ENCODE peak calls at places on chromosomes 6 and 20, in nine cellular contexts. W, A, J, Y, C, H, V, P and N are unnamed samples.

GRCh38 chr20:23629017-23629541 is 8.7 kb downstream of the CST3 start:
- DNase-seq in Y (peak; percentile 75), V (peak; percentile 87), H (peak; percentile 89), A (no peak), P (peak; percentile 90), J (peak; percentile 92), C (peak; percentile 94), W (no peak), N (no peak)

GRCh38 chr6:127173541-127173940 is 55.1 kb downstream of the RSPO3 start:
- DNase-seq in V (peak; percentile 60), P (no peak), J (no peak), C (no peak), W (no peak), H (no peak), Y (no peak), A (no peak), N (no peak)

GRCh38 chr20:62745959-62746288 is 37.3 kb downstream of the NTSR1 start:
- DNase-seq in A (no peak), Y (no peak), H (no peak), C (no peak), V (no peak), P (no peak), J (no peak), W (no peak), N (no peak)

GRCh38 chr20:30922129-30922528 is 335.3 kb upstream of the DEFB115 start:
- DNase-seq in Y (no peak), P (no peak), A (no peak), W (no peak), V (no peak), H (no peak), J (no peak), C (no peak), N (no peak)

GRCh38 chr6:158232445-158233213 is 64.5 kb downstream of the GTF2H5 start:
- DNase-seq in W (peak; percentile 51), A (peak; percentile 60), H (peak; percentile 59), P (peak; percentile 77), J (peak; percentile 75), C (peak; percentile 51), V (peak; percentile 84), Y (peak; percentile 78), N (no peak)

GRCh38 chr6:71420693-71421328 is 132.2 kb downstream of the OGFRL1 start:
- DNase-seq in P (peak; percentile 97), Y (peak; percentile 83), C (peak; percentile 92), V (peak; percentile 97), J (peak; percentile 95), W (peak; percentile 96), A (no peak), H (peak; percentile 97), N (no peak)

GRCh38 chr20:48538856-48539255 is 288.9 kb downstream of the PREX1 start:
- DNase-seq in W (no peak), Y (no peak), H (no peak), J (peak; percentile 2), A (no peak), V (no peak), C (peak; percentile 81), P (no peak), N (no peak)

GRCh38 chr6:17218023-17218748 is 63.0 kb upstream of the RBM24 start:
- DNase-seq in P (no peak), W (no peak), C (no peak), Y (no peak), J (no peak), H (no peak), A (no peak), V (no peak), N (no peak)

GRCh38 chr6:13302751-13303667 is 25.3 kb downstream of the TBC1D7 start:
- DNase-seq in P (peak; percentile 99), W (peak; percentile 78), H (peak; percentile 90), V (peak; percentile 97), A (no peak), J (peak; percentile 95), Y (peak; percentile 82), C (peak; percentile 95), N (no peak)

GRCh38 chr20:36368400-36368799 is 62.3 kb downstream of the DLGAP4 start:
- DNase-seq in H (no peak), P (no peak), A (no peak), C (no peak), Y (no peak), V (no peak), J (no peak), W (no peak), N (no peak)

GRCh38 chr20:8210749-8211148 is 78.7 kb downstream of the PLCB1 start:
- DNase-seq in A (no peak), C (no peak), V (no peak), H (no peak), J (no peak), P (no peak), W (no peak), Y (no peak), N (no peak)

GRCh38 chr6:332671-333070 is 40.4 kb downstream of the DUSP22 start:
- DNase-seq in A (no peak), C (no peak), V (peak; percentile 63), J (peak; percentile 66), Y (no peak), H (peak; percentile 71), W (no peak), P (peak; percentile 71), N (no peak)

GRCh38 chr20:46040902-46041535 is 12.0 kb downstream of the SLC12A5 start:
- DNase-seq in C (peak; percentile 67), J (peak; percentile 41), P (peak; percentile 41), V (peak; percentile 66), A (peak; percentile 75), W (no peak), H (peak; percentile 39), Y (peak; percentile 49), N (peak; percentile 34)

GRCh38 chr6:136415351-136416005 is 125.8 kb upstream of the BCLAF1 start:
- DNase-seq in J (no peak), C (no peak), A (no peak), P (peak; percentile 11), V (peak; percentile 55), W (peak; percentile 39), Y (no peak), H (no peak), N (no peak)

GRCh38 chr20:50992336-50992732 is 30.6 kb downstream of the KCNG1 start:
- DNase-seq in C (no peak), J (no peak), H (no peak), P (no peak), W (no peak), Y (no peak), V (no peak), A (no peak), N (no peak)
- H3K4me3 ChIP-seq in C (no peak overlapping the region), J (no peak overlapping the region), H (no peak overlapping the region), P (no peak overlapping the region), W (no peak overlapping the region), Y (no peak overlapping the region), V (no peak overlapping the region), A (no peak overlapping the region), N (no peak overlapping the region)

DNA sequence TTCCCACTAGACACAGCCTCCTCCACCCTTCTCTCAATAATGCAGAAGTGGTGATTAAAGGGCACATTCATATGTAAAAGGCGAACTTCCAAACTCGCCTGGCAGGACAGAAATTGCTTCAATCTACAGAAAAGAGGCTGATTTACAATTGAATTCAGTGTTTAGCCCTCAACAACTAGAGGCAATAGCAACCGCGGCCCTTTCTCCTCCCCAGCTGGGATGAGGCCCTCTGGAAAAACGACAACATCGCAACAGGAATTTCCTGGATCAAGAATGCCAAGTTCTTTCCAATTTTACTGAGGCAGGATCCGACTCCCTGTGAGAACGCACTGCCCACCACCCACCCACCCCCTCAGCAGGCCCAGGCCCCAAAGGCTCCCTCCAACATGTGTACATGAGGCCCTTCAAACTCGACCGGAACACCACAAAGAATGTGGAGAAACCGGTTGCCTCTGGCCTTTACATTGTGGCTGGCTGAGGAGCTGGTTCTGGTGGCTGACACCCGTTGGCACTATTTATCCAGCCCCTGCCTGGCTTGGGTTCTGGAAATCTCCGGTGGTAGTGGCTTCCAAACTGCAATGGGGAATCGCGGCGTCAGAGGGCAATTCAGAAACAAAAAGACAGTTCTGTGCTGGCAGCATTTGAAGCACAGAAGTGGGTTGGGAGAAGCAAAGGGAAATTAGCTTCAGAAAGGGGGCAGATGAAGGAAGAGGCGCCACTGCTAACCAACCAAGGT is 36.8 kb downstream of the ZMYND8 start:
- DNase-seq in V (peak; percentile 74), H (peak; percentile 85), W (peak; percentile 88), A (no peak), J (peak; percentile 86), C (peak; percentile 96), P (peak; percentile 96), Y (peak; percentile 67), N (no peak)
- H3K4me3 ChIP-seq in V (no peak overlapping the region), H (no peak overlapping the region), W (no peak overlapping the region), A (no peak overlapping the region), J (peak overlapping the region; percentile 25), C (peak overlapping the region; percentile 19), P (no peak overlapping the region), Y (no peak overlapping the region), N (no peak overlapping the region)

GRCh38 chr6:26330835-26331808 is 33.9 kb upstream of the BTN3A2 start:
- DNase-seq in V (peak; percentile 73), Y (no peak), C (peak; percentile 88), H (peak; percentile 52), P (peak; percentile 21), A (no peak), W (no peak), J (peak; percentile 37), N (peak; percentile 67)

GRCh38 chr6:26327450-26328264 is 37.3 kb upstream of the BTN3A2 start:
- DNase-seq in A (peak; percentile 44), Y (no peak), J (peak; percentile 85), V (peak; percentile 87), P (peak; percentile 70), C (peak; percentile 70), W (no peak), H (peak; percentile 89), N (no peak)

GRCh38 chr6:26329763-26330511 is 35.1 kb upstream of the BTN3A2 start:
- DNase-seq in V (peak; percentile 83), Y (peak; percentile 43), H (peak; percentile 63), A (no peak), C (peak; percentile 83), W (no peak), J (peak; percentile 70), P (peak; percentile 60), N (peak; percentile 54)

GRCh38 chr6:26331809-26332226 is 33.2 kb upstream of the BTN3A2 start:
- DNase-seq in V (peak; percentile 32), P (no peak), C (no peak), Y (no peak), H (no peak), J (no peak), A (no peak), W (no peak), N (no peak)

DNA sequence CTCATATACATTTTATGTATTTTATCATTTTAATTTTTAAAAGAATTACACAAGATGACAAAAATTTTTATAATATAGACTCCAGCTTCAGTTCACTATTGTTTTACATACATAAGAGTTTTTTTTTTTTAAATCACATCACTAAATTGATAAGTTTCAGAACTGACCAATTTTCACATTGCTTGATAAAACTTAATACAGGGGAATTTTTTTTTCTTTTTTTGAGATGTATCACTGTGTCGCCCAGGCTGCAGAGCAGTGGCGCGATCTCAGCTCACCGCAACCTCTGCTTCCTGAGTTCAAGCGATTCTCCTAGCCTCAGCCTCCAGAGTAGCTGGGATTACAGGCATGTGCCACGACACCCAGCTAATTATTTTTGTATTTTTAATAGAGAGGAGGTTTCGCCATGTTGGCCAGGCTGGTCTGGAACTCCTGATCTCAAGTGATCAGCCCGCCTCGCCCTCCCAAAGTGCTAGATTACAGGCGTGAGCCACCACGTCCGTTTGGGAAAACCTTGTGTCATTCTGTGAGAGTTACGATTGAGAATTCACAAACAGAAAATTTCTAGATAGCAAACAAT is 36.6 kb upstream of the BTN3A2 start:
- DNase-seq in Y (no peak), V (peak; percentile 55), C (no peak), P (no peak), H (peak; percentile 15), A (no peak), W (no peak), J (no peak), N (no peak)
- H3K4me3 ChIP-seq in Y (no peak overlapping the region), V (peak overlapping the region; percentile 32), C (peak overlapping the region; percentile 86), P (no peak overlapping the region), H (peak overlapping the region; percentile 53), A (no peak overlapping the region), W (no peak overlapping the region), J (no peak overlapping the region), N (peak overlapping the region; percentile 53)

GRCh38 chr6:164928041-164928321 is 381.4 kb downstream of the C6orf118 start:
- DNase-seq in H (no peak), J (no peak), W (no peak), V (no peak), C (no peak), A (no peak), P (no peak), Y (no peak), N (no peak)
- H3K4me3 ChIP-seq in H (peak overlapping the region; percentile 6), J (no peak overlapping the region), W (no peak overlapping the region), V (no peak overlapping the region), C (no peak overlapping the region), A (no peak overlapping the region), P (no peak overlapping the region), Y (no peak overlapping the region), N (no peak overlapping the region)